ENCODE peak calls at places on chromosome 22, in six cellular contexts. W, C, I, N, H and R are unnamed samples.

GRCh38 chr22:42270178-42270511 is 308 bp downstream of the TCF20 start:
- DNase-seq in W (peak; percentile 18), I (no peak), H (no peak), N (no peak), C (no peak), R (no peak)

GRCh38 chr22:25085930-25086901 is 113.4 kb upstream of the CRYBB3 start:
- DNase-seq in I (no peak), W (no peak), H (no peak), N (no peak), C (no peak), R (no peak)

GRCh38 chr22:18110194-18110943 is at the start of gene TUBA8:
- DNase-seq in I (no peak), W (peak; percentile 48), C (peak; percentile 20), N (peak; percentile 6), H (no peak), R (no peak)

GRCh38 chr22:41021039-41021654 is 70.0 kb downstream of the RBX1 start:
- DNase-seq in W (peak; percentile 7), H (no peak), C (no peak), N (peak; percentile 6), I (no peak), R (no peak)

GRCh38 chr22:30996462-30996861 is 27.4 kb downstream of the TUG1 start:
- DNase-seq in W (no peak), H (no peak), I (no peak), N (no peak), C (no peak), R (no peak)

GRCh38 chr22:46108564-46109473 is 41.5 kb upstream of the PPARA start:
- DNase-seq in W (peak; percentile 76), N (no peak), C (no peak), H (no peak), I (no peak), R (no peak)

GRCh38 chr22:37248251-37248650 is 4.2 kb upstream of the RAC2 start:
- DNase-seq in H (no peak), W (no peak), I (no peak), N (no peak), C (no peak), R (no peak)

GRCh38 chr22:25281675-25282345 is 62.4 kb downstream of the CRYBB2 start:
- DNase-seq in I (no peak), N (no peak), H (no peak), C (no peak), W (no peak), R (no peak)

GRCh38 chr22:32788884-32789624 is 12.5 kb upstream of the TIMP3 start:
- DNase-seq in I (no peak), H (no peak), N (no peak), W (peak; percentile 61), C (peak; percentile 84), R (no peak)

GRCh38 chr22:33049125-33049729 is 9.0 kb downstream of the SYN3 start:
- DNase-seq in C (peak; percentile 77), I (peak; percentile 31), N (peak; percentile 33), H (peak; percentile 68), W (peak; percentile 63), R (peak; percentile 44)

GRCh38 chr22:20783844-20784723 is 10.2 kb downstream of the SERPIND1 start:
- DNase-seq in N (peak; percentile 35), C (peak; percentile 72), W (no peak), I (peak; percentile 30), H (no peak), R (peak; percentile 14)

GRCh38 chr22:22080270-22080669 is 97.7 kb upstream of the TOP3B start:
- DNase-seq in C (no peak), I (no peak), W (no peak), N (no peak), H (no peak), R (no peak)

GRCh38 chr22:43878831-43879550 is 12.8 kb downstream of the PNPLA5 start:
- DNase-seq in C (no peak), H (peak; percentile 34), I (no peak), N (no peak), W (no peak), R (no peak)

GRCh38 chr22:45602004-45602733 is 69.5 kb upstream of the ATXN10 start:
- DNase-seq in N (no peak), W (no peak), I (no peak), H (no peak), C (no peak), R (no peak)

GRCh38 chr22:17707526-17707925 is 66.7 kb downstream of the BID start:
- DNase-seq in N (no peak), I (no peak), W (no peak), C (peak; percentile 20), H (no peak), R (no peak)

GRCh38 chr22:45235101-45235777 is 5.5 kb downstream of the KIAA0930 start:
- DNase-seq in C (no peak), I (no peak), H (no peak), W (no peak), N (no peak), R (no peak)

GRCh38 chr22:20253161-20253560 is 15.0 kb downstream of the RTN4R start:
- DNase-seq in H (no peak), W (no peak), C (no peak), N (no peak), I (no peak), R (no peak)

GRCh38 chr22:41367039-41367679 is 14.6 kb upstream of the TEF start:
- DNase-seq in N (no peak), I (peak; percentile 38), C (peak; percentile 96), W (peak; percentile 99), H (peak; percentile 92), R (no peak)

GRCh38 chr22:30435674-30436126 is 10.1 kb downstream of the MTFP1 start:
- DNase-seq in W (no peak), I (no peak), N (peak; percentile 89), C (no peak), H (no peak), R (peak; percentile 74)

GRCh38 chr22:37162221-37163095 is 12.7 kb upstream of the IL2RB start:
- DNase-seq in C (no peak), N (peak; percentile 74), W (no peak), H (no peak), I (no peak), R (peak; percentile 49)

GRCh38 chr22:33864723-33865130 is 55.5 kb downstream of the LARGE1 start:
- DNase-seq in I (no peak), W (no peak), C (peak; percentile 51), N (no peak), H (no peak), R (no peak)

GRCh38 chr22:21564411-21564810 is 3.1 kb upstream of the UBE2L3 start:
- DNase-seq in W (no peak), H (no peak), C (no peak), N (no peak), I (no peak), R (no peak)

GRCh38 chr22:41263704-41264103 is 22.3 kb downstream of the RANGAP1 start:
- DNase-seq in N (no peak), H (no peak), C (no peak), I (no peak), W (no peak), R (no peak)

GRCh38 chr22:38724926-38725571 is 19.3 kb downstream of the GTPBP1 start:
- DNase-seq in H (peak; percentile 31), C (peak; percentile 50), N (no peak), W (no peak), I (peak; percentile 57), R (no peak)

GRCh38 chr22:38135133-38135706 is 24.7 kb upstream of the BAIAP2L2 start:
- DNase-seq in W (no peak), I (peak; percentile 48), C (peak; percentile 72), H (no peak), N (no peak), R (no peak)

DNA sequence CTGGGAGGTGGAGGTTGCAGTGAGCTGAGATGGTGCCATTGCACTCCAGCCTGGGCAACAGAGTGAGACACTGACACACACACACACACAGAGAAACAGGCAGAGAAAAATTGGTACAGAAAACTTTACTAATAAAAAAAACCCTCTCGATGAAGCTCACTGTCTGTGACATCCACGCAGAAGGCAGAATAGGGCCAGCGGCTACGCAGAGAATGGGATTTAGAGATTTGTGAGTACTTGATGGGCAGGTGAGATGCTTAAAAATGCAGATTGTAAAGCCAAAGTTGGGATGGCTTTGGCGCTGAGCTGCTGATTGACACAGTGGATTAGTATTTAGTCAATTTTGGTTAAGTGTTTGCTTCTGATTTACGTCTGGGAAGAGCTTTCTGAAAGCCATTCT is 561.1 kb downstream of the TBC1D22A start:
- DNase-seq in H (no peak), C (no peak), W (no peak), N (no peak), I (no peak), R (no peak)
- H3K9me3 ChIP-seq in H (peaks cover 6% of the 10 kb centered on the region), C (no peaks in the 10 kb centered on the region), W (no peaks in the 10 kb centered on the region), N (peaks cover 7% of the 10 kb centered on the region), I (peaks cover 20% of the 10 kb centered on the region), R (peaks cover 18% of the 10 kb centered on the region)

GRCh38 chr22:39833610-39834009 is 60.0 kb downstream of the ENTHD1 start:
- DNase-seq in I (no peak), N (no peak), H (no peak), C (no peak), W (no peak), R (no peak)
- H3K9me3 ChIP-seq in I (no peaks in the 10 kb centered on the region), N (no peaks in the 10 kb centered on the region), H (no peaks in the 10 kb centered on the region), C (no peaks in the 10 kb centered on the region), W (no peaks in the 10 kb centered on the region), R (no peaks in the 10 kb centered on the region)

GRCh38 chr22:49010086-49010863 is 817.4 kb downstream of the BRD1 start:
- DNase-seq in N (no peak), I (no peak), H (no peak), C (no peak), W (no peak), R (no peak)
- H3K9me3 ChIP-seq in N (no peaks in the 10 kb centered on the region), I (no peaks in the 10 kb centered on the region), H (no peaks in the 10 kb centered on the region), C (peaks cover 4% of the 10 kb centered on the region), W (no peaks in the 10 kb centered on the region), R (no peaks in the 10 kb centered on the region)

DNA sequence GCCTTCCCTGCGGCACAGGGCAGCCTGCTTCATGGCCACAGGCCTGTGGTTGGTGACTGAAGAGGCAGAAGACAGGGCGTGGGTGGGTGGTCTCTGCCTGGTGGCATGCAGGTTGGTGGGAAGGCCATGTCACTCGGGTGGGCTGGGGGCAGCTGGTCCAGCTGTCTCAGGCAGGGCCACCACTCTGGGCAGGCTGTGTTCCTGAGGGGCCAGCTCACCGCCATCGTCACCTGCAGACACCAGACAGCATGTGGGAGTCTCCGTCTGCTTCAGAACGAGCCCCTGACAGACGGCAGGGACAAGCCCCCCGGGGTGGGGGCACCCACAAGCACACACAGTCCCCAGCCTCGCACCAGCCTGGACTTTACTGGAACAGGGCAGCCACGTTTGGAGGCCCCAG is 750.1 kb downstream of the BRD1 start:
- DNase-seq in W (no peak), C (no peak), H (no peak), I (no peak), N (no peak), R (no peak)
- H3K9me3 ChIP-seq in W (no peaks in the 10 kb centered on the region), C (peaks cover 6% of the 10 kb centered on the region), H (no peaks in the 10 kb centered on the region), I (no peaks in the 10 kb centered on the region), N (no peaks in the 10 kb centered on the region), R (no peaks in the 10 kb centered on the region)

GRCh38 chr22:47318041-47318737 is 555.7 kb downstream of the TBC1D22A start:
- DNase-seq in N (no peak), I (no peak), W (no peak), C (no peak), H (no peak), R (no peak)
- H3K9me3 ChIP-seq in N (peaks cover 7% of the 10 kb centered on the region), I (peaks cover 20% of the 10 kb centered on the region), W (no peaks in the 10 kb centered on the region), C (no peaks in the 10 kb centered on the region), H (peaks cover 6% of the 10 kb centered on the region), R (peaks cover 18% of the 10 kb centered on the region)